ENCODE peak calls at places on chromosomes 13 and 19, in ten cellular contexts. O is AG04450; D is CD4-positive, alpha-beta T cell; Y is WERI-Rb-1; M is sigmoid colon; G is dorsolateral prefrontal cortex; X is left lung; B is psoas muscle; Z is lung; Q is thyroid gland. T is an unnamed sample.

GRCh38 chr19:7063339-7063738 is 4.9 kb upstream of the MBD3L3 start:
- DNase-seq in Z (no peak), B (no peak), G (no peak), D (no peak), M (no peak), Q (no peak), O (no peak), X (no peak), Y (no peak), T (no peak)

GRCh38 chr19:2578391-2578826 is 102.5 kb downstream of the GADD45B start:
- DNase-seq in Y (no peak), O (no peak), G (no peak), D (no peak), X (no peak), B (no peak), Q (peak; percentile 52), M (peak; percentile 73), Z (no peak), T (no peak)

GRCh38 chr13:112821340-112822055 is 131.7 kb downstream of the ATP11A start:
- DNase-seq in B (no peak), G (no peak), Q (no peak), D (no peak), O (no peak), Z (no peak), X (peak; percentile 48), M (peak; percentile 36), Y (peak; percentile 6), T (no peak)

GRCh38 chr13:107721436-107721835 is 493.9 kb downstream of the LIG4 start:
- DNase-seq in B (no peak), Z (no peak), Y (peak; percentile 50), X (no peak), G (no peak), M (no peak), D (no peak), Q (no peak), O (no peak), T (no peak)

GRCh38 chr19:13398780-13399726 is 107.2 kb downstream of the CACNA1A start:
- DNase-seq in X (no peak), Q (no peak), Y (no peak), G (no peak), Z (no peak), D (no peak), O (peak; percentile 75), B (no peak), M (no peak), T (no peak)

GRCh38 chr13:110363009-110363408 is 55.9 kb downstream of the COL4A2 start:
- DNase-seq in O (no peak), Q (peak; percentile 84), Y (peak; percentile 24), X (no peak), B (no peak), G (no peak), Z (no peak), D (no peak), M (peak; percentile 85), T (no peak)

GRCh38 chr19:51514866-51515481 is 13.4 kb upstream of the SIGLEC12 start:
- DNase-seq in M (no peak), X (no peak), Y (no peak), O (peak; percentile 7), Q (peak; percentile 4), B (no peak), D (no peak), Z (no peak), G (no peak), T (no peak)

GRCh38 chr19:54937926-54938325 is 9.4 kb downstream of the NLRP7 start:
- DNase-seq in X (no peak), Q (no peak), B (no peak), O (no peak), Z (no peak), D (no peak), M (no peak), Y (no peak), G (no peak), T (no peak)

GRCh38 chr13:23534090-23534489 is 36.1 kb upstream of the TNFRSF19 start:
- DNase-seq in Y (no peak), Q (no peak), O (no peak), B (no peak), D (no peak), G (no peak), X (no peak), M (no peak), Z (no peak), T (no peak)

GRCh38 chr13:110302986-110303385 is 4.0 kb downstream of the COL4A1 start:
- DNase-seq in D (no peak), B (no peak), Z (no peak), M (peak; percentile 29), G (no peak), Y (no peak), X (no peak), Q (no peak), O (no peak), T (no peak)

GRCh38 chr19:12065100-12065538 is 588 bp downstream of the ZNF844 start:
- DNase-seq in B (peak; percentile 20), M (peak; percentile 70), Z (no peak), Q (peak; percentile 52), D (no peak), X (no peak), G (no peak), Y (peak; percentile 28), O (no peak), T (peak; percentile 57)

GRCh38 chr13:100608906-100609305 is 20.3 kb upstream of the GGACT start:
- DNase-seq in G (no peak), Z (no peak), B (no peak), Y (no peak), O (no peak), Q (no peak), M (no peak), D (no peak), X (no peak), T (no peak)

GRCh38 chr19:55228403-55229031 is at the start of gene TMEM86B:
- DNase-seq in M (no peak), Z (no peak), X (peak; percentile 42), B (no peak), O (no peak), Q (no peak), Y (no peak), G (no peak), D (no peak), T (no peak)

GRCh38 chr19:13839938-13840750 is 36.8 kb upstream of the NANOS3 start:
- DNase-seq in Q (peak; percentile 47), M (peak; percentile 84), B (peak; percentile 76), D (no peak), Y (no peak), X (peak; percentile 95), Z (peak; percentile 64), O (no peak), G (no peak), T (no peak)

GRCh38 chr19:35716735-35716984 is 1.1 kb upstream of the KMT2B start:
- DNase-seq in G (peak; percentile 42), B (no peak), Z (no peak), Y (no peak), X (no peak), D (no peak), O (no peak), M (peak; percentile 83), Q (no peak), T (peak; percentile 73)

GRCh38 chr13:34931572-34931971 is 10.5 kb upstream of the NBEA start:
- DNase-seq in X (no peak), Z (no peak), O (no peak), G (no peak), B (no peak), M (no peak), Y (no peak), D (no peak), Q (no peak), T (no peak)

GRCh38 chr19:1113986-1114483 is 10.2 kb downstream of the GPX4 start:
- DNase-seq in D (peak; percentile 8), M (no peak), B (no peak), Z (no peak), O (no peak), X (no peak), G (no peak), Q (no peak), Y (no peak), T (no peak)

GRCh38 chr19:400976-401835 is 7.7 kb downstream of the C2CD4C start:
- DNase-seq in M (no peak), Y (no peak), B (no peak), D (no peak), G (no peak), X (peak; percentile 72), O (no peak), Z (no peak), Q (no peak), T (no peak)

GRCh38 chr19:38317104-38317612 is 1.4 kb upstream of the YIF1B start:
- DNase-seq in B (no peak), M (no peak), Z (no peak), Y (no peak), X (peak; percentile 36), O (no peak), Q (no peak), G (no peak), D (no peak), T (no peak)
- H3K27ac ChIP-seq in B (peak overlapping the region; percentile 4), M (peak overlapping the region; percentile 92), Z (peak overlapping the region; percentile 74), Y (no peak overlapping the region), X (peak overlapping the region; percentile 92), O (no peak overlapping the region), Q (no peak overlapping the region), G (no peak overlapping the region), D (peak overlapping the region; percentile 10), T (no peak overlapping the region)

GRCh38 chr19:57934820-57935665 is at the start of gene ZNF418:
- DNase-seq in B (peak; percentile 39), D (peak; percentile 43), M (peak; percentile 75), Z (peak; percentile 59), Q (peak; percentile 68), G (peak; percentile 81), Y (peak; percentile 77), X (peak; percentile 79), O (peak; percentile 43), T (peak; percentile 70)
- H3K27ac ChIP-seq in B (peak within 1 kb of the TSS; percentile 58), D (peak within 1 kb of the TSS; percentile 50), M (peak within 1 kb of the TSS; percentile 81), Z (peak within 1 kb of the TSS; percentile 48), Q (peak within 1 kb of the TSS; percentile 72), G (peak within 1 kb of the TSS; percentile 90), Y (peak within 1 kb of the TSS; percentile 87), X (no peak within 1 kb of the TSS), O (peak within 1 kb of the TSS; percentile 11), T (peak within 1 kb of the TSS; percentile 84)

GRCh38 chr19:19745496-19746285 is 12.8 kb upstream of the ZNF14 start:
- DNase-seq in Q (no peak), O (no peak), D (no peak), Z (peak; percentile 20), B (no peak), G (no peak), M (no peak), X (peak; percentile 68), Y (no peak), T (no peak)
- H3K27ac ChIP-seq in Q (no peak overlapping the region), O (no peak overlapping the region), D (no peak overlapping the region), Z (no peak overlapping the region), B (no peak overlapping the region), G (no peak overlapping the region), M (no peak overlapping the region), X (no peak overlapping the region), Y (no peak overlapping the region), T (no peak overlapping the region)

DNA sequence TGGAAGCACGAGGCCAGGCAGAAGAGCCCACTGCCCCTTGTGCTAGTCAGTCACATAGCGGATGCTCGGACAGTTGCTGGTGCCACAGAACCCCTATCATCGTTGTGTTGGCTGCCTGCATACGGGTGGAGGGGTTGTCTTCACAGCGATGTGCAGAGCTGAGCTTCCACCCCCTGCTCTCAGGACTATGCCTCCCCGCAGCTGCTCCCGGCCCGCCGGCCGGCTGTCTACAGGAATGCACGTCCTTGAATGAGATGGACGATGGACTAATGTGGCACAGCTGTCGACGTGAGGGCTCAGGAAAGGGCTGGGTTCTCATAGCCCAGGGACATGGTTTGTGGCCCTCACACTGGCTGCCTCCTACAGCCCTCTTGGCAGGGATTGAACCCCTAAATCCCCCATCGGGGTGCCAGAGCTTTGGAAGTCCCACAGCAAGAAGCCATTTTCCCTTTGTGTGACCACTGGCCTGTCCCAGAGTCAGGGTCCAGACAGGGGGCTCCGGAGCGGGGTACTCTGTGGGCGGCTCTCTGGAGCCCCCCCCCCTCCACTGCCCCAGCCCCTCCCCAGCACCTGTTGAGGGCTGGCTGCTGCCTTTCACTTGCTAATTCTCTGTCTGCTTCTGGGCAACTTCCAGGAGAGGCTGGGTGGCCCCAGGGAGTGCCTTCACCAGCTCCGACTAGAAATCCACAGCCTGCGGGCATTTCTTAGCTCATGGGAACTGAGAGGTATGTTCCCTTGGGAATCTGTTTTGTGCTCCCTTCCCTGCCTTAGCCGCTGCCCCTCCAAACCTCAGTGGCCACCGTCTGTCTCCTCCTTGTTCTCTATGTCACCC is 40.2 kb downstream of the TSSK6 start:
- DNase-seq in D (no peak), X (peak; percentile 63), M (no peak), Z (no peak), Y (no peak), B (no peak), Q (no peak), G (no peak), O (no peak), T (no peak)
- H3K27ac ChIP-seq in D (peak overlapping the region; percentile 36), X (peak overlapping the region; percentile 60), M (no peak overlapping the region), Z (no peak overlapping the region), Y (no peak overlapping the region), B (peak overlapping the region; percentile 78), Q (no peak overlapping the region), G (peak overlapping the region; percentile 13), O (no peak overlapping the region), T (no peak overlapping the region)